ENCODE peak calls at places on chromosomes 4 and X, in six cellular contexts. H is OCI-LY7, R is GM23338, U is neural progenitor cell, X is MM.1S, T is PC-3. G is an unnamed sample.

GRCh38 chr4:100049872-100050271 is 99.8 kb upstream of the H2AZ1 start:
- DNase-seq in H (no peak), R (no peak), U (no peak), X (no peak), T (peak), G (no peak)

GRCh38 chrX:113297456-113297855 is 456.8 kb upstream of the AMOT start:
- DNase-seq in H (no peak), R (no peak), U (no peak), X (no peak), T (no peak), G (peak)

GRCh38 chr4:8774071-8774470 is 97.6 kb downstream of the HMX1 start:
- DNase-seq in H (no peak), R (no peak), U (no peak), X (no peak), T (no peak), G (no peak)

GRCh38 chr4:94827481-94828110 is 69.8 kb downstream of the BMPR1B start:
- DNase-seq in H (no peak), R (no peak), U (no peak), X (no peak), T (peak), G (peak)

GRCh38 chrX:101906136-101906796 is 25.6 kb downstream of the ZMAT1 start:
- DNase-seq in H (no peak), R (no peak), U (no peak), X (no peak), T (no peak), G (no peak)

GRCh38 chr4:111678466-111678865 is 466.8 kb upstream of the FAM241A start:
- DNase-seq in H (no peak), R (no peak), U (no peak), X (no peak), T (no peak), G (peak)

GRCh38 chr4:123052007-123052406 is 129.6 kb upstream of the NUDT6 start:
- DNase-seq in H (no peak), R (no peak), U (no peak), X (no peak), T (no peak), G (no peak)

GRCh38 chr4:140308366-140309123 is 64.9 kb upstream of the SCOC start:
- DNase-seq in H (no peak), R (no peak), U (no peak), X (peak), T (no peak), G (peak)

GRCh38 chr4:4217123-4217522 is 9.6 kb downstream of the OTOP1 start:
- DNase-seq in H (no peak), R (no peak), U (no peak), X (no peak), T (no peak), G (peak)

GRCh38 chrX:115400960-115401359 is 111.4 kb downstream of the LUZP4 start:
- DNase-seq in H (no peak), R (peak), U (peak), X (no peak), T (no peak), G (no peak)

GRCh38 chrX:115402299-115402698 is 112.8 kb downstream of the LUZP4 start:
- DNase-seq in H (no peak), R (no peak), U (no peak), X (no peak), T (no peak), G (no peak)

GRCh38 chrX:115399306-115399705 is 109.8 kb downstream of the LUZP4 start:
- DNase-seq in H (no peak), R (no peak), U (no peak), X (no peak), T (peak), G (no peak)
- TF ChIP-seq EZH2phosphoT487 in H (no peak), R (no peak), U (no peak), X (no peak), T (no peak), G (no peak)

GRCh38 chrX:123834116-123834515 is 25.7 kb upstream of the XIAP start:
- DNase-seq in H (no peak), R (no peak), U (peak), X (no peak), T (no peak), G (no peak)

GRCh38 chrX:123833387-123833786 is 26.5 kb upstream of the XIAP start:
- DNase-seq in H (peak), R (peak), U (peak), X (peak), T (peak), G (peak)

GRCh38 chrX:123830309-123830708 is 29.5 kb upstream of the XIAP start:
- DNase-seq in H (peak), R (peak), U (no peak), X (no peak), T (no peak), G (no peak)

GRCh38 chrX:123835661-123836371 is 24.0 kb upstream of the XIAP start:
- DNase-seq in H (no peak), R (no peak), U (no peak), X (no peak), T (peak), G (peak)
- TF ChIP-seq EZH2phosphoT487 in H (no peak), R (no peak), U (no peak), X (no peak), T (no peak), G (no peak)

GRCh38 chrX:48154796-48155195 is 24.4 kb downstream of the SPACA5B start:
- DNase-seq in H (no peak), R (no peak), U (no peak), X (no peak), T (no peak), G (no peak)

GRCh38 chrX:48153769-48154168 is 23.3 kb downstream of the SPACA5B start:
- DNase-seq in H (no peak), R (no peak), U (no peak), X (no peak), T (no peak), G (no peak)

DNA sequence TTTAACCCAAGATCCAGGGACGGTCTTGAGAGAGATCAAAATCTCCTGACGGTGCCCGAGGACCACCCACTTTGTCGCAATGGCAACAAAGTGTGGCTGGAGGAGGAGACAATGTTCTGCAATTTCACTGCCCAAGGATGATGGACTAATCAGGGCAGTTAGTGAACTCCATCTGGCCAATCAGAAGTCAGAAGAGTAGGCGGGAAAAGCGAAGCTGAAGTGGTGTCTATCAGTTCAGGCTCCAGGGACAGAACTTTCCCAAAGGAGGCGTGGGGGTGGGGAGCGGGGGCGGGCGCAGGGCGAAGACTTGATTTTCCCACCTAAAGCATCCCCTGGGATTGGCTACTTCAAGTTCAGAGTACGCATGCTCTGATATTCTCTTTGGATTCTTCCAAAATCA is 25.6 kb downstream of the SPACA5B start:
- DNase-seq in H (no peak), R (peak), U (no peak), X (no peak), T (no peak), G (no peak)
- TF ChIP-seq EZH2phosphoT487 in H (no peak), R (no peak), U (no peak), X (no peak), T (no peak), G (no peak)

GRCh38 chrX:119228506-119229290 is 7.4 kb upstream of the PGRMC1 start:
- DNase-seq in H (no peak), R (no peak), U (no peak), X (no peak), T (peak), G (peak)
- TF ChIP-seq EZH2phosphoT487 in H (no peak), R (no peak), U (no peak), X (no peak), T (no peak), G (no peak)

GRCh38 chr4:2080429-2081300 is 21.5 kb downstream of the NAT8L start:
- DNase-seq in H (no peak), R (no peak), U (no peak), X (no peak), T (no peak), G (no peak)
- TF ChIP-seq EZH2phosphoT487 in H (no peak), R (no peak), U (no peak), X (no peak), T (no peak), G (no peak)

GRCh38 chr4:141636771-141637460 is 533 bp downstream of the IL15 start:
- DNase-seq in H (no peak), R (peak), U (peak), X (peak), T (peak), G (peak)
- TF ChIP-seq EZH2phosphoT487 in H (no peak), R (no peak), U (no peak), X (no peak), T (no peak), G (no peak)

DNA sequence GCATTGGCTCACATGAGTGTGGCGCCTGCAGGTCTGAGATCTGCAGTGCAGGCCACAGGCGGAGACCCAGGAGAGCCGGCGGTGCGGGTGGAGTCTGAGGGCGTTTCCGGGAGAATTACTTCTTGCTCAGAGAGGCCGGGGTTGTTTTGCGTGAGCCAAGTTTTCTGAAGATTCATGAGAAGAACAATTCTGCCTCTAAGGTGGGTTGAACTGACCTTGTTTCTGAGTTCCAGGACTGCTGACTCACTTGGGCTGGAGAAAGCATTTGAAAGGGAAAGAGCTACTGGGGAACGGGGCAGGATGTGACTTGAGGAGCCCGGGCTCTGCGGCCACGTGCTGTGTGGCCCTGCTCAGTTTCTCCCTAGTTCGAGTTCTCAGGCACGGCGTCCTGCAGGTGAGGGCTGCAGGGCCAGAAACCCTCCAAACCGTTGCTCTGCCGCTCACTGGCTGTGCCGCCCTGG is 36.7 kb upstream of the SORCS2 start:
- DNase-seq in H (no peak), R (no peak), U (no peak), X (no peak), T (no peak), G (peak)
- TF ChIP-seq EZH2phosphoT487 in H (no peak), R (no peak), U (no peak), X (no peak), T (no peak), G (no peak)

DNA sequence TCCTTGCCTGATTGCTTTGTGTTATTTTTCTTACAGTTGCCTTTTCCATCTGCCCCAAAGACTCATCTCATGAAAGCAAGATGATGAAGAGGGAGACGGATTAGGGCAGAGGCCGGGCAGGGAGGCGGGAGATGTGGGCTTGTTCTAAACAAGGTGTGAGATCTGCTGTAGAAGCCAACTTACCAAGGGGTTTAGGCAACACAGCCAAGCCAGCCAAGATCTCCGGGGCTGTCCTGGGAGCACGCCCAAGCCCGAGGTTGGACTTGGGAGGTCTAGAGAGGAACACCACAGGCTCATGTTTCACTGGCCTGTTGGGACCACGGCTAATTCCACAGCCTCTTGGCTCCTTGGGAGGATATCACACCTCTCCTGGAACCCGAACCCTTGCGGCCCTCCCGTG is 171.4 kb downstream of the CRLF2 start:
- DNase-seq in H (no peak), R (no peak), U (no peak), X (no peak), T (no peak), G (no peak)
- TF ChIP-seq EZH2phosphoT487 in H (no peak), R (no peak), U (no peak), X (no peak), T (no peak), G (no peak)